ENCODE peak calls at places on chromosomes 6 and 20, in nine cellular contexts. A is SW 1271; T is cardiac muscle cell; D is tibial artery; Y is activated naive CD8-positive, alpha-beta T cell treated with anti-CD3 and anti-CD28 coated beads, Interleukin-2, amount 50 U/mL, for 24 hours; E is T-helper 9 cell; U is activated naive CD4-positive, alpha-beta T cell treated with anti-CD3 and anti-CD28 coated beads, Interleukin-2, amount 10 ng/mL, durations not matched to agents 7 days and 5 days; V is EH; R is upper lobe of right lung. N is an unnamed sample.

GRCh38 chr20:46849751-46850150 is 44.9 kb upstream of the EYA2 start:
- DNase-seq in A (no peak), T (no peak), D (no peak), Y (no peak), E (no peak), U (no peak), V (no peak), R (no peak), N (no peak)

GRCh38 chr6:16737389-16737788 is 23.9 kb downstream of the ATXN1 start:
- DNase-seq in A (no peak), T (no peak), D (no peak), Y (no peak), E (no peak), U (no peak), V (peak), R (no peak), N (peak)

GRCh38 chr6:114382401-114382800 is 39.6 kb upstream of the HS3ST5 start:
- DNase-seq in A (no peak), T (no peak), D (no peak), Y (no peak), E (no peak), U (no peak), V (no peak), R (no peak), N (no peak)

GRCh38 chr20:4038047-4038459 is 22.7 kb upstream of the RNF24 start:
- DNase-seq in A (no peak), T (peak), D (peak), Y (peak), E (peak), U (peak), V (peak), R (peak), N (peak)

GRCh38 chr20:54431545-54431944 is 43.8 kb upstream of the DOK5 start:
- DNase-seq in A (no peak), T (no peak), D (no peak), Y (no peak), E (no peak), U (no peak), V (no peak), R (no peak), N (peak)

GRCh38 chr20:60249436-60249835 is 291.2 kb downstream of the CDH26 start:
- DNase-seq in A (peak), T (no peak), D (no peak), Y (no peak), E (no peak), U (no peak), V (peak), R (no peak), N (peak)

GRCh38 chr20:5797843-5798462 is 47.8 kb downstream of the SHLD1 start:
- DNase-seq in A (no peak), T (no peak), D (no peak), Y (no peak), E (no peak), U (no peak), V (no peak), R (no peak), N (no peak)

GRCh38 chr6:29035951-29036350 is 9.0 kb downstream of the OR2W1 start:
- DNase-seq in A (no peak), T (no peak), D (no peak), Y (no peak), E (no peak), U (no peak), V (no peak), R (no peak), N (no peak)

GRCh38 chr6:36927691-36928546 is 26.6 kb upstream of the PI16 start:
- DNase-seq in A (no peak), T (no peak), D (no peak), Y (no peak), E (no peak), U (no peak), V (peak), R (no peak), N (peak)

GRCh38 chr20:6714202-6714800 is 53.2 kb upstream of the BMP2 start:
- DNase-seq in A (no peak), T (no peak), D (no peak), Y (no peak), E (no peak), U (no peak), V (no peak), R (no peak), N (no peak)

GRCh38 chr20:32976746-32977145 is 27.5 kb downstream of the SUN5 start:
- DNase-seq in A (no peak), T (no peak), D (no peak), Y (no peak), E (no peak), U (no peak), V (no peak), R (no peak), N (no peak)

GRCh38 chr20:57218489-57218888 is 48.0 kb downstream of the BMP7 start:
- DNase-seq in A (no peak), T (no peak), D (no peak), Y (no peak), E (no peak), U (no peak), V (no peak), R (no peak), N (no peak)

GRCh38 chr6:29667158-29667557 is 10.3 kb downstream of the MOG start:
- DNase-seq in A (no peak), T (peak), D (no peak), Y (no peak), E (no peak), U (no peak), V (peak), R (no peak), N (no peak)

GRCh38 chr6:70216767-70217166 is 86.1 kb downstream of the COL9A1 start:
- DNase-seq in A (no peak), T (no peak), D (no peak), Y (no peak), E (no peak), U (no peak), V (no peak), R (no peak), N (no peak)

GRCh38 chr6:5556011-5556410 is 294.7 kb downstream of the FARS2 start:
- DNase-seq in A (no peak), T (no peak), D (no peak), Y (no peak), E (no peak), U (no peak), V (no peak), R (no peak), N (no peak)

GRCh38 chr6:41546475-41546865 is 289 bp downstream of the FOXP4 start:
- DNase-seq in A (no peak), T (no peak), D (no peak), Y (no peak), E (no peak), U (peak), V (no peak), R (no peak), N (peak)

GRCh38 chr6:167097770-167098169 is 25.1 kb upstream of the CCR6 start:
- DNase-seq in A (no peak), T (no peak), D (no peak), Y (no peak), E (no peak), U (no peak), V (no peak), R (no peak), N (no peak)

GRCh38 chr20:55172310-55173002 is 697.1 kb downstream of the DOK5 start:
- DNase-seq in A (no peak), T (no peak), D (no peak), Y (no peak), E (no peak), U (no peak), V (no peak), R (no peak), N (no peak)

GRCh38 chr6:19333936-19334335 is 503.2 kb upstream of the ID4 start:
- DNase-seq in A (no peak), T (no peak), D (no peak), Y (no peak), E (no peak), U (no peak), V (peak), R (no peak), N (no peak)

GRCh38 chr20:61502433-61502832 is 250.4 kb downstream of the CDH4 start:
- DNase-seq in A (no peak), T (no peak), D (no peak), Y (no peak), E (no peak), U (no peak), V (peak), R (no peak), N (peak)

GRCh38 chr6:106257195-106257594 is 68.4 kb downstream of the ATG5 start:
- DNase-seq in A (no peak), T (no peak), D (no peak), Y (no peak), E (no peak), U (no peak), V (peak), R (no peak), N (no peak)

GRCh38 chr6:137216106-137216505 is 3.1 kb downstream of the IFNGR1 start:
- DNase-seq in A (no peak), T (no peak), D (no peak), Y (no peak), E (no peak), U (no peak), V (peak), R (no peak), N (no peak)

GRCh38 chr6:157605484-157605883 is 217.6 kb upstream of the SNX9 start:
- DNase-seq in A (no peak), T (no peak), D (no peak), Y (no peak), E (no peak), U (no peak), V (no peak), R (no peak), N (no peak)

GRCh38 chr6:45951771-45952529 is 63.7 kb downstream of the CLIC5 start:
- DNase-seq in A (no peak), T (no peak), D (no peak), Y (no peak), E (no peak), U (no peak), V (peak), R (no peak), N (no peak)

GRCh38 chr6:43784049-43784855 is 14.2 kb downstream of the VEGFA start:
- DNase-seq in A (no peak), T (no peak), D (no peak), Y (no peak), E (no peak), U (no peak), V (no peak), R (no peak), N (no peak)